ENCODE peak calls at places on chromosomes 2 and 18, in nine cellular contexts. V, H, Q, D, F, M, T, A and W are unnamed samples.

GRCh38 chr18:36127866-36128845 is 984 bp downstream of the SLC39A6 start:
- DNase-seq in V (peak), H (no peak), Q (peak), D (peak), F (no peak), M (peak), T (no peak), A (peak), W (peak)

GRCh38 chr2:69628325-69629038 is 15.1 kb downstream of the AAK1 start:
- DNase-seq in V (no peak), H (no peak), Q (no peak), D (no peak), F (no peak), M (no peak), T (no peak), A (peak), W (no peak)

GRCh38 chr2:81412681-81413080 is 1108.1 kb upstream of the LRRTM1 start:
- DNase-seq in V (no peak), H (no peak), Q (no peak), D (no peak), F (no peak), M (no peak), T (no peak), A (no peak), W (no peak)

GRCh38 chr2:128562471-128563347 is 244.0 kb upstream of the HS6ST1 start:
- DNase-seq in V (peak), H (peak), Q (peak), D (no peak), F (no peak), M (peak), T (no peak), A (no peak), W (no peak)

GRCh38 chr18:524496-524895 is 24.0 kb upstream of the COLEC12 start:
- DNase-seq in V (peak), H (no peak), Q (peak), D (no peak), F (no peak), M (peak), T (no peak), A (no peak), W (peak)

GRCh38 chr18:55219059-55219458 is 259.8 kb upstream of the CCDC68 start:
- DNase-seq in V (no peak), H (no peak), Q (no peak), D (no peak), F (no peak), M (no peak), T (no peak), A (no peak), W (peak)

GRCh38 chr2:9473985-9474360 is 378 bp upstream of the IAH1 start:
- DNase-seq in V (peak), H (no peak), Q (no peak), D (peak), F (no peak), M (peak), T (peak), A (no peak), W (peak)

GRCh38 chr2:232231514-232231913 is 147.0 kb upstream of the ALPP start:
- DNase-seq in V (no peak), H (no peak), Q (no peak), D (no peak), F (no peak), M (no peak), T (no peak), A (no peak), W (no peak)

GRCh38 chr2:102185347-102185746 is 1.5 kb upstream of the IL1RL2 start:
- DNase-seq in V (peak), H (no peak), Q (peak), D (no peak), F (no peak), M (peak), T (no peak), A (peak), W (peak)

GRCh38 chr2:144522741-144523605 is 3.1 kb upstream of the ZEB2 start:
- DNase-seq in V (no peak), H (no peak), Q (peak), D (no peak), F (no peak), M (no peak), T (no peak), A (peak), W (peak)

GRCh38 chr2:233142355-233142897 is 82.3 kb downstream of the INPP5D start:
- DNase-seq in V (no peak), H (no peak), Q (no peak), D (no peak), F (no peak), M (no peak), T (no peak), A (peak), W (no peak)

GRCh38 chr2:677056-677949 is at the start of gene TMEM18:
- DNase-seq in V (peak), H (peak), Q (peak), D (peak), F (peak), M (peak), T (no peak), A (peak), W (peak)

GRCh38 chr2:67839242-67839641 is 223.6 kb downstream of the C1D start:
- DNase-seq in V (peak), H (no peak), Q (peak), D (no peak), F (no peak), M (peak), T (no peak), A (no peak), W (no peak)

GRCh38 chr2:128311216-128311754 is 7.4 kb downstream of the HS6ST1 start:
- DNase-seq in V (no peak), H (no peak), Q (no peak), D (peak), F (no peak), M (no peak), T (peak), A (no peak), W (no peak)

GRCh38 chr18:56565596-56566355 is 72.6 kb downstream of the TXNL1 start:
- DNase-seq in V (peak), H (no peak), Q (peak), D (no peak), F (no peak), M (peak), T (no peak), A (no peak), W (peak)

GRCh38 chr2:86048888-86049287 is 56.8 kb downstream of the POLR1A start:
- DNase-seq in V (no peak), H (no peak), Q (no peak), D (no peak), F (no peak), M (no peak), T (no peak), A (no peak), W (no peak)

GRCh38 chr2:36058953-36059352 is 296.6 kb upstream of the CRIM1 start:
- DNase-seq in V (no peak), H (no peak), Q (no peak), D (no peak), F (no peak), M (no peak), T (no peak), A (peak), W (peak)

GRCh38 chr2:19359021-19359357 is 566 bp upstream of the OSR1 start:
- DNase-seq in V (no peak), H (no peak), Q (no peak), D (no peak), F (no peak), M (no peak), T (no peak), A (no peak), W (no peak)

GRCh38 chr18:65737346-65737745 is 13.5 kb upstream of the CDH7 start:
- DNase-seq in V (no peak), H (no peak), Q (no peak), D (no peak), F (no peak), M (no peak), T (no peak), A (no peak), W (no peak)

GRCh38 chr18:36977121-36977520 is 148.2 kb downstream of the KIAA1328 start:
- DNase-seq in V (no peak), H (no peak), Q (no peak), D (no peak), F (no peak), M (no peak), T (no peak), A (no peak), W (no peak)

GRCh38 chr2:109375131-109375561 is 238.6 kb downstream of the SEPTIN10 start:
- DNase-seq in V (no peak), H (no peak), Q (no peak), D (peak), F (no peak), M (no peak), T (no peak), A (no peak), W (no peak)

GRCh38 chr2:215553946-215554345 is 118.1 kb upstream of the FN1 start:
- DNase-seq in V (no peak), H (no peak), Q (no peak), D (no peak), F (no peak), M (no peak), T (no peak), A (peak), W (no peak)

GRCh38 chr2:169827272-169828140 is at the start of gene UBR3:
- DNase-seq in V (peak), H (peak), Q (peak), D (peak), F (peak), M (peak), T (peak), A (peak), W (peak)

GRCh38 chr2:66840321-66841014 is 405.5 kb downstream of the MEIS1 start:
- DNase-seq in V (peak), H (no peak), Q (peak), D (no peak), F (no peak), M (peak), T (no peak), A (no peak), W (no peak)

GRCh38 chr2:222424729-222425671 is 657 bp downstream of the SGPP2 start:
- DNase-seq in V (no peak), H (no peak), Q (no peak), D (peak), F (no peak), M (no peak), T (peak), A (no peak), W (no peak)

GRCh38 chr18:59814872-59815271 is 84.9 kb upstream of the PMAIP1 start:
- DNase-seq in V (peak), H (no peak), Q (peak), D (no peak), F (no peak), M (peak), T (no peak), A (no peak), W (no peak)